ENCODE peak calls at places on chromosome 1, in ten cellular contexts. One of them, this sample, is unnamed.

GRCh38 chr1:244254467-244254866 is 197.2 kb downstream of the ADSS2 start:
- DNase-seq in IMR-90: no peak
- DNase-seq in H54: no peak
- DNase-seq in HFF-Myc: no peak
- DNase-seq in NCI-H2171: no peak
- DNase-seq in GM23248: no peak
- DNase-seq in astrocyte of the spinal cord: no peak
- DNase-seq in stimulated activated CD4-positive, alpha-beta T cell treated with anti-CD3 and anti-CD28 coated beads, Interleukin-1b, Interleukin-23, amount 100 ng/mL, for 24 hours: no peak
- DNase-seq in HL-60: peak; percentile 44
- DNase-seq in NCI-H1417 treated with DMSO at 0.1 percent for 48 hours: no peak
- DNase-seq in this sample: no peak

GRCh38 chr1:235511470-235512240 is 7.4 kb upstream of the B3GALNT2 start:
- DNase-seq in IMR-90: peak; percentile 51
- DNase-seq in H54: no peak
- DNase-seq in HFF-Myc: no peak
- DNase-seq in NCI-H2171: no peak
- DNase-seq in GM23248: peak; percentile 38
- DNase-seq in astrocyte of the spinal cord: no peak
- DNase-seq in stimulated activated CD4-positive, alpha-beta T cell treated with anti-CD3 and anti-CD28 coated beads, Interleukin-1b, Interleukin-23, amount 100 ng/mL, for 24 hours: no peak
- DNase-seq in HL-60: no peak
- DNase-seq in NCI-H1417 treated with DMSO at 0.1 percent for 48 hours: no peak
- DNase-seq in this sample: no peak

GRCh38 chr1:180920193-180920592 is 7.5 kb downstream of the KIAA1614 start:
- DNase-seq in IMR-90: no peak
- DNase-seq in H54: no peak
- DNase-seq in HFF-Myc: no peak
- DNase-seq in NCI-H2171: no peak
- DNase-seq in GM23248: no peak
- DNase-seq in astrocyte of the spinal cord: no peak
- DNase-seq in stimulated activated CD4-positive, alpha-beta T cell treated with anti-CD3 and anti-CD28 coated beads, Interleukin-1b, Interleukin-23, amount 100 ng/mL, for 24 hours: no peak
- DNase-seq in HL-60: no peak
- DNase-seq in NCI-H1417 treated with DMSO at 0.1 percent for 48 hours: no peak
- DNase-seq in this sample: no peak

GRCh38 chr1:95229042-95229441 is 5.0 kb upstream of the RWDD3 start:
- DNase-seq in IMR-90: no peak
- DNase-seq in H54: no peak
- DNase-seq in HFF-Myc: no peak
- DNase-seq in NCI-H2171: no peak
- DNase-seq in GM23248: no peak
- DNase-seq in astrocyte of the spinal cord: peak; percentile 45
- DNase-seq in stimulated activated CD4-positive, alpha-beta T cell treated with anti-CD3 and anti-CD28 coated beads, Interleukin-1b, Interleukin-23, amount 100 ng/mL, for 24 hours: no peak
- DNase-seq in HL-60: no peak
- DNase-seq in NCI-H1417 treated with DMSO at 0.1 percent for 48 hours: no peak
- DNase-seq in this sample: no peak

GRCh38 chr1:208919371-208919770 is 664.1 kb upstream of the CAMK1G start:
- DNase-seq in IMR-90: no peak
- DNase-seq in H54: peak; percentile 11
- DNase-seq in HFF-Myc: no peak
- DNase-seq in NCI-H2171: no peak
- DNase-seq in GM23248: peak; percentile 55
- DNase-seq in astrocyte of the spinal cord: no peak
- DNase-seq in stimulated activated CD4-positive, alpha-beta T cell treated with anti-CD3 and anti-CD28 coated beads, Interleukin-1b, Interleukin-23, amount 100 ng/mL, for 24 hours: no peak
- DNase-seq in HL-60: no peak
- DNase-seq in NCI-H1417 treated with DMSO at 0.1 percent for 48 hours: no peak
- DNase-seq in this sample: no peak

GRCh38 chr1:214516434-214517326 is 34.7 kb downstream of the PTPN14 start:
- DNase-seq in IMR-90: no peak
- DNase-seq in H54: no peak
- DNase-seq in HFF-Myc: no peak
- DNase-seq in NCI-H2171: no peak
- DNase-seq in GM23248: no peak
- DNase-seq in astrocyte of the spinal cord: no peak
- DNase-seq in stimulated activated CD4-positive, alpha-beta T cell treated with anti-CD3 and anti-CD28 coated beads, Interleukin-1b, Interleukin-23, amount 100 ng/mL, for 24 hours: no peak
- DNase-seq in HL-60: no peak
- DNase-seq in NCI-H1417 treated with DMSO at 0.1 percent for 48 hours: no peak
- DNase-seq in this sample: no peak

GRCh38 chr1:90512441-90512840 is 204.7 kb downstream of the BARHL2 start:
- DNase-seq in IMR-90: no peak
- DNase-seq in H54: no peak
- DNase-seq in HFF-Myc: no peak
- DNase-seq in NCI-H2171: no peak
- DNase-seq in GM23248: no peak
- DNase-seq in astrocyte of the spinal cord: no peak
- DNase-seq in stimulated activated CD4-positive, alpha-beta T cell treated with anti-CD3 and anti-CD28 coated beads, Interleukin-1b, Interleukin-23, amount 100 ng/mL, for 24 hours: no peak
- DNase-seq in HL-60: no peak
- DNase-seq in NCI-H1417 treated with DMSO at 0.1 percent for 48 hours: no peak
- DNase-seq in this sample: no peak

GRCh38 chr1:112840631-112841624 is 115.1 kb downstream of the SLC16A1 start:
- DNase-seq in IMR-90: no peak
- DNase-seq in H54: no peak
- DNase-seq in HFF-Myc: no peak
- DNase-seq in NCI-H2171: no peak
- DNase-seq in GM23248: peak; percentile 17
- DNase-seq in astrocyte of the spinal cord: no peak
- DNase-seq in stimulated activated CD4-positive, alpha-beta T cell treated with anti-CD3 and anti-CD28 coated beads, Interleukin-1b, Interleukin-23, amount 100 ng/mL, for 24 hours: no peak
- DNase-seq in HL-60: no peak
- DNase-seq in NCI-H1417 treated with DMSO at 0.1 percent for 48 hours: no peak
- DNase-seq in this sample: no peak

GRCh38 chr1:47752048-47752451 is 245.1 kb downstream of the TRABD2B start:
- DNase-seq in IMR-90: peak; percentile 4
- DNase-seq in H54: no peak
- DNase-seq in HFF-Myc: no peak
- DNase-seq in NCI-H2171: no peak
- DNase-seq in GM23248: peak; percentile 40
- DNase-seq in astrocyte of the spinal cord: no peak
- DNase-seq in stimulated activated CD4-positive, alpha-beta T cell treated with anti-CD3 and anti-CD28 coated beads, Interleukin-1b, Interleukin-23, amount 100 ng/mL, for 24 hours: no peak
- DNase-seq in HL-60: no peak
- DNase-seq in NCI-H1417 treated with DMSO at 0.1 percent for 48 hours: no peak
- DNase-seq in this sample: no peak

GRCh38 chr1:75328691-75329090 is 194.5 kb downstream of the LHX8 start:
- DNase-seq in IMR-90: no peak
- DNase-seq in H54: no peak
- DNase-seq in HFF-Myc: no peak
- DNase-seq in NCI-H2171: no peak
- DNase-seq in GM23248: no peak
- DNase-seq in astrocyte of the spinal cord: no peak
- DNase-seq in stimulated activated CD4-positive, alpha-beta T cell treated with anti-CD3 and anti-CD28 coated beads, Interleukin-1b, Interleukin-23, amount 100 ng/mL, for 24 hours: no peak
- DNase-seq in HL-60: no peak
- DNase-seq in NCI-H1417 treated with DMSO at 0.1 percent for 48 hours: no peak
- DNase-seq in this sample: no peak

GRCh38 chr1:183979437-183979836 is 58.1 kb downstream of the COLGALT2 start:
- DNase-seq in IMR-90: no peak
- DNase-seq in H54: no peak
- DNase-seq in HFF-Myc: no peak
- DNase-seq in NCI-H2171: no peak
- DNase-seq in GM23248: no peak
- DNase-seq in astrocyte of the spinal cord: no peak
- DNase-seq in stimulated activated CD4-positive, alpha-beta T cell treated with anti-CD3 and anti-CD28 coated beads, Interleukin-1b, Interleukin-23, amount 100 ng/mL, for 24 hours: no peak
- DNase-seq in HL-60: no peak
- DNase-seq in NCI-H1417 treated with DMSO at 0.1 percent for 48 hours: no peak
- DNase-seq in this sample: no peak

GRCh38 chr1:213982814-213983588 is 4.8 kb upstream of the PROX1 start:
- DNase-seq in IMR-90: no peak
- DNase-seq in H54: no peak
- DNase-seq in HFF-Myc: no peak
- DNase-seq in NCI-H2171: no peak
- DNase-seq in GM23248: peak; percentile 20
- DNase-seq in astrocyte of the spinal cord: no peak
- DNase-seq in stimulated activated CD4-positive, alpha-beta T cell treated with anti-CD3 and anti-CD28 coated beads, Interleukin-1b, Interleukin-23, amount 100 ng/mL, for 24 hours: no peak
- DNase-seq in HL-60: no peak
- DNase-seq in NCI-H1417 treated with DMSO at 0.1 percent for 48 hours: no peak
- DNase-seq in this sample: no peak